ENCODE peak calls at places on chromosome X, in four cellular contexts. L, M, B and U are unnamed samples.

GRCh38 chrX:10014462-10015373 is 47.6 kb downstream of the CLDN34 start:
- DNase-seq in L (peak), M (peak), B (no peak), U (peak)

GRCh38 chrX:49233887-49234555 is 881 bp upstream of the CACNA1F start:
- DNase-seq in L (no peak), M (no peak), B (no peak), U (no peak)

GRCh38 chrX:15816453-15816838 is 26.2 kb downstream of the ZRSR2 start:
- DNase-seq in L (no peak), M (no peak), B (no peak), U (no peak)

GRCh38 chrX:39907964-39908616 is 189.7 kb downstream of the BCOR start:
- DNase-seq in L (peak), M (peak), B (peak), U (no peak)

GRCh38 chrX:19152762-19153161 is 30.5 kb upstream of the ADGRG2 start:
- DNase-seq in L (no peak), M (no peak), B (peak), U (no peak)

GRCh38 chrX:123731258-123731986 is 1.4 kb downstream of the THOC2 start:
- DNase-seq in L (peak), M (peak), B (no peak), U (no peak)

GRCh38 chrX:70398899-70399298 is 24.2 kb upstream of the GDPD2 start:
- DNase-seq in L (no peak), M (no peak), B (no peak), U (no peak)

GRCh38 chrX:43631841-43632240 is 24.3 kb upstream of the MAOA start:
- DNase-seq in L (no peak), M (no peak), B (no peak), U (no peak)

GRCh38 chrX:101462892-101463291 is 22.4 kb upstream of the ARMCX4 start:
- DNase-seq in L (no peak), M (peak), B (no peak), U (no peak)

GRCh38 chrX:1537031-1537715 is at the start of gene P2RY8:
- DNase-seq in L (peak), M (peak), B (no peak), U (peak)

GRCh38 chrX:38820751-38821150 is 19.5 kb downstream of the MID1IP1 start:
- DNase-seq in L (no peak), M (no peak), B (no peak), U (no peak)

GRCh38 chrX:133674726-133675470 is 259.6 kb upstream of the GPC4 start:
- DNase-seq in L (no peak), M (no peak), B (no peak), U (no peak)

GRCh38 chrX:101410461-101410860 is 2.4 kb downstream of the HNRNPH2 start:
- DNase-seq in L (no peak), M (no peak), B (no peak), U (no peak)

GRCh38 chrX:131827935-131828334 is 195.2 kb upstream of the STK26 start:
- DNase-seq in L (no peak), M (peak), B (no peak), U (no peak)